ENCODE peak calls at places on chromosomes 12 and 14, in five cellular contexts. G, R, N, A and U are unnamed samples.

GRCh38 chr12:49945394-49946080 is 5.0 kb upstream of the AQP2 start:
- DNase-seq in G (peak; percentile 86), R (peak; percentile 85), N (peak; percentile 71), A (peak; percentile 21), U (peak; percentile 90)

GRCh38 chr14:105248368-105249174 is at the start of gene BTBD6:
- DNase-seq in G (peak; percentile 89), R (peak; percentile 85), N (peak; percentile 82), A (peak; percentile 23), U (peak; percentile 89)

GRCh38 chr12:57461326-57461903 is 1.8 kb downstream of the GLI1 start:
- DNase-seq in G (peak; percentile 59), R (peak; percentile 70), N (peak; percentile 59), A (no peak), U (peak; percentile 62)

GRCh38 chr12:78566461-78566860 is 298.1 kb upstream of the SYT1 start:
- DNase-seq in G (no peak), R (no peak), N (no peak), A (no peak), U (no peak)

GRCh38 chr12:22974865-22975264 is 349.9 kb downstream of the ETNK1 start:
- DNase-seq in G (peak; percentile 83), R (no peak), N (peak; percentile 93), A (peak; percentile 66), U (no peak)

GRCh38 chr12:79934309-79935020 is 432 bp downstream of the PPP1R12A start:
- DNase-seq in G (peak; percentile 44), R (peak; percentile 67), N (no peak), A (no peak), U (peak; percentile 62)

GRCh38 chr12:14771651-14772137 is 31.6 kb downstream of the WBP11 start:
- DNase-seq in G (no peak), R (no peak), N (no peak), A (no peak), U (no peak)

GRCh38 chr14:103329421-103330347 is 4.4 kb upstream of the EIF5 start:
- DNase-seq in G (peak; percentile 81), R (no peak), N (no peak), A (no peak), U (no peak)

GRCh38 chr12:58342736-58343135 is 401.4 kb downstream of the ATP23 start:
- DNase-seq in G (no peak), R (no peak), N (no peak), A (no peak), U (no peak)

GRCh38 chr12:78880078-78880477 is 15.5 kb downstream of the SYT1 start:
- DNase-seq in G (no peak), R (no peak), N (no peak), A (no peak), U (no peak)

GRCh38 chr14:70602254-70602653 is 1.8 kb upstream of the MED6 start:
- DNase-seq in G (no peak), R (no peak), N (no peak), A (no peak), U (no peak)

GRCh38 chr14:65258391-65258790 is 154.1 kb upstream of the FUT8 start:
- DNase-seq in G (peak; percentile 87), R (no peak), N (peak; percentile 78), A (no peak), U (no peak)

GRCh38 chr12:46494424-46494823 is 121.9 kb upstream of the SLC38A2 start:
- DNase-seq in G (peak; percentile 87), R (no peak), N (peak; percentile 73), A (peak; percentile 67), U (no peak)

GRCh38 chr14:81247271-81247766 is 26.6 kb upstream of the GTF2A1 start:
- DNase-seq in G (no peak), R (no peak), N (no peak), A (no peak), U (no peak)

GRCh38 chr12:99287136-99287535 is 360.4 kb upstream of the GARIN6 start:
- DNase-seq in G (no peak), R (no peak), N (no peak), A (no peak), U (no peak)

GRCh38 chr14:30445394-30445793 is 113.6 kb upstream of the G2E3 start:
- DNase-seq in G (no peak), R (no peak), N (no peak), A (no peak), U (no peak)

DNA sequence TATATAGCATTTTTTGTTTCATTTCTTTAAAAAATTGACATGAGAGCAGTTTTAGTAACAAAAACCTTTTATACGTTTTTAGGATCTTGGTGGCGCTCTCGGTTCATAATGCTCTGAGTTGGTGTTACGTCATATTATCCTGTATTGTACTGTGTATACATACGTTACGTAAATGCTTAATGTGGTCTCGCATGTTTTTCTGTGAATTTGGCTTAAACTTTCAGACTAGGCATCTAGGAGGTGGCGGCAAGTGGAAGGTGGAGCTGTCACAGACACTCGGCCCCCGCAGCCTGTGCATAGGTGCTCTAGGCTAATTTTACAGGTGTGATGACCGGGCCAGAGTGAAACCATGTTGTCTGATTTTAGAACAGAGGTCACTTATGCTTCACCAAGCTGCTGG is 60.0 kb downstream of the PPP2R5C start:
- DNase-seq in G (no peak), R (no peak), N (no peak), A (no peak), U (no peak)
- TF ChIP-seq CTCF in G (no peak), R (no peak), N (no peak), A (no peak), U (no peak)

GRCh38 chr14:68522510-68523325 is 270.1 kb downstream of the ZFP36L1 start:
- DNase-seq in G (peak; percentile 96), R (peak; percentile 70), N (no peak), A (no peak), U (no peak)

GRCh38 chr14:68521952-68522509 is 270.8 kb downstream of the ZFP36L1 start:
- DNase-seq in G (no peak), R (no peak), N (no peak), A (no peak), U (no peak)

GRCh38 chr14:68525516-68525915 is 267.4 kb downstream of the ZFP36L1 start:
- DNase-seq in G (no peak), R (no peak), N (no peak), A (no peak), U (no peak)

GRCh38 chr14:68523326-68523610 is 269.6 kb downstream of the ZFP36L1 start:
- DNase-seq in G (no peak), R (no peak), N (no peak), A (no peak), U (no peak)

GRCh38 chr14:68523994-68524725 is 268.7 kb downstream of the ZFP36L1 start:
- DNase-seq in G (peak; percentile 24), R (no peak), N (no peak), A (no peak), U (no peak)
- TF ChIP-seq CTCF in G (peak; percentile 58), R (no peak), N (no peak), A (no peak), U (no peak)

GRCh38 chr14:24394275-24394674 is 4.5 kb upstream of the NYNRIN start:
- DNase-seq in G (no peak), R (no peak), N (no peak), A (no peak), U (no peak)
- TF ChIP-seq CTCF in G (no peak), R (no peak), N (no peak), A (no peak), U (no peak)

DNA sequence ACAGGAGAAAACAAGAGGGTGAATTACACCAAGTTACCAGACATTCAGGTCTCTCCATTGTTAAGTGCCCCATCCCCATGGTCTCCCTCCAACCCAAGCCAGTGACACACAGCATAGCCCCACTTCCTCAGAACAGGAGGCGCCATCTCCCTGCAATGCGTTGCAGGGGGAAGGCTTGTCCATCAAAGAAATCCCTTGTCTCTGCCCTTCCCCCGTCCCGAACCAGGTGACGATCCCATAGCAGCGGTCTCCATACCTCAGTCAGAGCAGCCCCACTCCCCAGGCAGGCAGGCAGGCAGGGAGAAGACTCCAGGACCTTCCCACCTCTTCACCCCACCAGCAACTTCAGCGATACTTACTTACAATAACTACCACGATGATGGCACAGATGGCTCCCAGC is 5.9 kb downstream of the VAMP1 start:
- DNase-seq in G (no peak), R (no peak), N (no peak), A (no peak), U (no peak)
- TF ChIP-seq CTCF in G (no peak), R (no peak), N (no peak), A (no peak), U (no peak)

GRCh38 chr14:74048291-74048690 is 29.1 kb downstream of the BBOF1 start:
- DNase-seq in G (no peak), R (no peak), N (peak; percentile 5), A (no peak), U (no peak)
- TF ChIP-seq CTCF in G (no peak), R (no peak), N (peak; percentile 23), A (peak; percentile 37), U (no peak)

DNA sequence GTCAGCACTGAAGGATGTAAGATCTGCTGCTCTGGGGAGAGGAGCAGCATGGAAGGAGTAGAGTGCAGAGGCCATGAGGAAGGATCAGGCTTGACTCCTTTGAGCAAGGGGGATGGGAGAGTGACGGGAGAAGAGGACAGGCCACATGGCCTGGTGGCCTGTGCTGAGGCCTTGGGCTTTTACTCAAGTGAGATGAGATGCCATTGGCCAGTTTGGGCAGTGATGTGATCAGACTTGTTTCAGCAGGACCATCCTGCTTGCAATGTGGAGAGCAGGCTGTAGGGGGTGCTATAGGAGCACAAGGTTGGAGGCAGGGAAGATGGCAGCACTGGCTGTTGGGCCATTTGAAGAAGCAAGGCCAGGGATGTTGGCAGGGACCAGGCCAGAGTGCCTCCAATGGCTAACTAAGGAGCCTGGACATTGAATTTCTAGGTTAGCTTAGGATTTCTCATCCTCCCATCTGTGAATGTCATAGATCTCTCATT is 23.6 kb downstream of the FGF23 start:
- DNase-seq in G (peak; percentile 15), R (no peak), N (peak; percentile 15), A (no peak), U (peak; percentile 81)
- TF ChIP-seq CTCF in G (peak; percentile 66), R (no peak), N (peak; percentile 63), A (peak; percentile 54), U (peak; percentile 71)

DNA sequence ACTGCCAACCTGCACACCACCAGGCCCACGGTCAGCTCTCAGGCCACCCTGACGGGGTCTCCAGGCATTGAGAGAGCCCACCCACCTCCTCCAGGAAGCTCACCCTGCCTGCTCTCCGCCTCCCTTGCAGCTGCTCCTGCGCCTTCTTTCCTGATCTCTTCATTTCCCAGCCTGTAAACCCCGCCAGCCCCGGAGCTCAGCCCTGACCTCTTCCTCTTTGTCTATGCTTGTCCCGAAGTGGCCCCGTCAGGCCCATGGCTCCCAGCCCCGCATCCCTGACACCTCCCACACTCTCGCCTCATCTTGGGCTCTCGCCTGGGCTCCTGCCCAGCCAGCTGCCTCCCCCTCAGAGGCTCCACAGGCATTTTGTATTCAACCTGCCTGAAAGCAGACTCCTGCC is 139.3 kb downstream of the CALM1 start:
- DNase-seq in G (peak; percentile 43), R (peak; percentile 61), N (no peak), A (no peak), U (no peak)
- TF ChIP-seq CTCF in G (no peak), R (no peak), N (no peak), A (no peak), U (no peak)

GRCh38 chr14:75147423-75148071 is 20.7 kb upstream of the NEK9 start:
- DNase-seq in G (peak; percentile 98), R (peak; percentile 62), N (peak; percentile 89), A (no peak), U (peak; percentile 29)
- TF ChIP-seq CTCF in G (peak; percentile 43), R (peak; percentile 61), N (peak; percentile 68), A (peak; percentile 54), U (no peak)